ENCODE peak calls at places on chromosomes 7 and 10, in four cellular contexts. One of them, this sample, is unnamed.

GRCh38 chr10:75417522-75417927 is 13.9 kb upstream of the LRMDA start:
- DNase-seq in lower lobe of right lung: no peak
- DNase-seq in left lung: no peak
- DNase-seq in upper lobe of left lung: no peak
- DNase-seq in this sample: no peak

GRCh38 chr7:134013249-134013648 is 113.9 kb upstream of the LRGUK start:
- DNase-seq in lower lobe of right lung: no peak
- DNase-seq in left lung: no peak
- DNase-seq in upper lobe of left lung: no peak
- DNase-seq in this sample: no peak

GRCh38 chr10:122062831-122063674 is 74.1 kb downstream of the TACC2 start:
- DNase-seq in lower lobe of right lung: peak
- DNase-seq in left lung: no peak
- DNase-seq in upper lobe of left lung: peak
- DNase-seq in this sample: no peak

GRCh38 chr7:108030536-108030935 is 27.6 kb upstream of the LAMB1 start:
- DNase-seq in lower lobe of right lung: no peak
- DNase-seq in left lung: no peak
- DNase-seq in upper lobe of left lung: no peak
- DNase-seq in this sample: no peak

GRCh38 chr10:47164800-47165128 is 135.2 kb upstream of the GDF10 start:
- DNase-seq in lower lobe of right lung: no peak
- DNase-seq in left lung: no peak
- DNase-seq in upper lobe of left lung: no peak
- DNase-seq in this sample: no peak

GRCh38 chr7:92790987-92791386 is 45.4 kb downstream of the CDK6 start:
- DNase-seq in lower lobe of right lung: no peak
- DNase-seq in left lung: no peak
- DNase-seq in upper lobe of left lung: no peak
- DNase-seq in this sample: no peak

GRCh38 chr7:134084488-134085144 is 42.5 kb upstream of the LRGUK start:
- DNase-seq in lower lobe of right lung: no peak
- DNase-seq in left lung: no peak
- DNase-seq in upper lobe of left lung: no peak
- DNase-seq in this sample: no peak

GRCh38 chr7:92961966-92962365 is 125.6 kb upstream of the CDK6 start:
- DNase-seq in lower lobe of right lung: no peak
- DNase-seq in left lung: no peak
- DNase-seq in upper lobe of left lung: no peak
- DNase-seq in this sample: no peak

GRCh38 chr10:70799124-70799523 is 13.9 kb upstream of the TBATA start:
- DNase-seq in lower lobe of right lung: no peak
- DNase-seq in left lung: no peak
- DNase-seq in upper lobe of left lung: no peak
- DNase-seq in this sample: no peak

GRCh38 chr7:105652359-105652993 is 71.2 kb upstream of the EFCAB10 start:
- DNase-seq in lower lobe of right lung: peak
- DNase-seq in left lung: peak
- DNase-seq in upper lobe of left lung: no peak
- DNase-seq in this sample: no peak

GRCh38 chr10:31650010-31650409 is 278.6 kb downstream of the ARHGAP12 start:
- DNase-seq in lower lobe of right lung: no peak
- DNase-seq in left lung: no peak
- DNase-seq in upper lobe of left lung: no peak
- DNase-seq in this sample: no peak

GRCh38 chr10:30056281-30056680 is 3.1 kb downstream of the JCAD start:
- DNase-seq in lower lobe of right lung: no peak
- DNase-seq in left lung: no peak
- DNase-seq in upper lobe of left lung: no peak
- DNase-seq in this sample: no peak

GRCh38 chr10:30058111-30058510 is 1.3 kb downstream of the JCAD start:
- DNase-seq in lower lobe of right lung: no peak
- DNase-seq in left lung: no peak
- DNase-seq in upper lobe of left lung: peak
- DNase-seq in this sample: no peak

GRCh38 chr10:30055094-30055701 is 4.2 kb downstream of the JCAD start:
- DNase-seq in lower lobe of right lung: no peak
- DNase-seq in left lung: no peak
- DNase-seq in upper lobe of left lung: no peak
- DNase-seq in this sample: no peak

GRCh38 chr10:30057421-30057841 is 2.0 kb downstream of the JCAD start:
- DNase-seq in lower lobe of right lung: no peak
- DNase-seq in left lung: no peak
- DNase-seq in upper lobe of left lung: no peak
- DNase-seq in this sample: no peak

GRCh38 chr10:30056767-30057355 is 2.5 kb downstream of the JCAD start:
- DNase-seq in lower lobe of right lung: no peak
- DNase-seq in left lung: no peak
- DNase-seq in upper lobe of left lung: no peak
- DNase-seq in this sample: no peak
- H3K4me3 ChIP-seq in lower lobe of right lung: peak
- H3K4me3 ChIP-seq in left lung: peak
- H3K4me3 ChIP-seq in upper lobe of left lung: no peak
- H3K4me3 ChIP-seq in this sample: no peak

GRCh38 chr7:90951229-90951628 is 313.0 kb upstream of the FZD1 start:
- DNase-seq in lower lobe of right lung: no peak
- DNase-seq in left lung: no peak
- DNase-seq in upper lobe of left lung: no peak
- DNase-seq in this sample: no peak

GRCh38 chr7:90955641-90956207 is 308.5 kb upstream of the FZD1 start:
- DNase-seq in lower lobe of right lung: no peak
- DNase-seq in left lung: no peak
- DNase-seq in upper lobe of left lung: no peak
- DNase-seq in this sample: no peak

GRCh38 chr7:90948085-90948484 is 316.1 kb upstream of the FZD1 start:
- DNase-seq in lower lobe of right lung: no peak
- DNase-seq in left lung: no peak
- DNase-seq in upper lobe of left lung: no peak
- DNase-seq in this sample: no peak

GRCh38 chr7:90952649-90952991 is 311.6 kb upstream of the FZD1 start:
- DNase-seq in lower lobe of right lung: no peak
- DNase-seq in left lung: no peak
- DNase-seq in upper lobe of left lung: no peak
- DNase-seq in this sample: no peak

DNA sequence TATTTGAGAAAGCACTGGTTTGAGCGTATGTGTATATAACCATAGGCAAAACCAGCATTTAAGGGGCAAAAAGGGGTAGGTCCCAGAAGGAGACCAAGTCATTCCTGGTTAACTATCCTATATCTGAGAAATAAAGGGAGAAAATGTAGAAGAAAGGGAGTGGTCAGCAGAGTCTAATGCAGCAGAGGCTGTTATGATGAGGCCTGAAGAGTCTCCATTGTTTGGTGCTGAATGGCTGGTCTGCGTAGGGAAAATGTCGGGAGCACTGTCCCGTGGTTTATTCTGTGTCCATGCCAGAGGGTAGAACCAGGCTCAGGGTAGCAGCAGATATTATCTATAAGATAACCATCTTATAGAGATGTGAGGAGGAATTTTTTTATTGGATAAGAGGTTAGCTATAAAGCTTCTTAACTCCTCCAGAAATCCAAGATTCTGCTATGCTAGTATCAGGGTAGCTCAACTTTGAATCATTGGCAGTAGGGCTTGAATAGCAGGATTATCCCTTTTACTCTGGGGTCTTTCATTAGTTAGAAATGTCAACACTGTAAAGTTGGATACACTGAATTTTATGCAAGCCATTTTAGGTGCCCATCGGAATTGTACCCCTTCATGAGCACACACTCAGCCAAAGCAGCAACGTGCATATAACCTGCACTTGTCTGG is 312.1 kb upstream of the FZD1 start:
- DNase-seq in lower lobe of right lung: no peak
- DNase-seq in left lung: no peak
- DNase-seq in upper lobe of left lung: no peak
- DNase-seq in this sample: no peak
- H3K27ac ChIP-seq in lower lobe of right lung: no peak
- H3K27ac ChIP-seq in left lung: no peak
- H3K27ac ChIP-seq in upper lobe of left lung: no peak
- H3K27ac ChIP-seq in this sample: no peak

DNA sequence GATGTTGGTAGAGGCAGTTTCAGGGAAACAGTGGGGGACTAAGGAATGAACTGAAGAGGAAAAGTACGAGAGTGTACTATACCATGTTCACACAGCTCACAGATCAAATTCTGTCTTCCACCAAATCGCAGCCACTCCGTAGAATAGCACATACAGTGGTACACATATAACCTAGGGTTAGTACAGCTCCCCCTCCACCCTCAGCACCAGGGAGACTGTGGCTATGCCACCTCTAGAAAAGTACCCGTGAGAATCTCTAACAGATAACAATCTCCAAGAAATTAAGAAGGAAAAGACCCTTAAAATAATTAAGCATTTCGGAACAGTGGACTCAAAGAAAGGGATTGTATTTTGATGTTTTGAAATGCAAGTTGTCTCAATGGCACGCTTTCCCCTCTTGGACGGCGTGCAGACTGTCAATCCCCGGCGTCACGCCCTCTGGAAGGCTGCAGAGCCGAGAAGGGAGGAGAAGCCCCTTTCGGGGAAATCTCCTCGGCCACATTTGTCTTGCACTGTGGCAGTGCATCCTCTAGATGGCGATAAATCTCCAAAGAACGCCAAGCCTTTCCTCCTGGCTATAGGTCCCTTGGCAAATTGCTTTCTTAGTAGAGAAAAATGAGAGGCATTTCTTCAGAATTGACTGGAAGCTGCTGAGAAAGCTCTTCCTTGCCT is 345.0 kb downstream of the REEP3 start:
- DNase-seq in lower lobe of right lung: no peak
- DNase-seq in left lung: no peak
- DNase-seq in upper lobe of left lung: no peak
- DNase-seq in this sample: no peak
- H3K4me3 ChIP-seq in lower lobe of right lung: no peak
- H3K4me3 ChIP-seq in left lung: no peak
- H3K4me3 ChIP-seq in upper lobe of left lung: no peak
- H3K4me3 ChIP-seq in this sample: no peak

DNA sequence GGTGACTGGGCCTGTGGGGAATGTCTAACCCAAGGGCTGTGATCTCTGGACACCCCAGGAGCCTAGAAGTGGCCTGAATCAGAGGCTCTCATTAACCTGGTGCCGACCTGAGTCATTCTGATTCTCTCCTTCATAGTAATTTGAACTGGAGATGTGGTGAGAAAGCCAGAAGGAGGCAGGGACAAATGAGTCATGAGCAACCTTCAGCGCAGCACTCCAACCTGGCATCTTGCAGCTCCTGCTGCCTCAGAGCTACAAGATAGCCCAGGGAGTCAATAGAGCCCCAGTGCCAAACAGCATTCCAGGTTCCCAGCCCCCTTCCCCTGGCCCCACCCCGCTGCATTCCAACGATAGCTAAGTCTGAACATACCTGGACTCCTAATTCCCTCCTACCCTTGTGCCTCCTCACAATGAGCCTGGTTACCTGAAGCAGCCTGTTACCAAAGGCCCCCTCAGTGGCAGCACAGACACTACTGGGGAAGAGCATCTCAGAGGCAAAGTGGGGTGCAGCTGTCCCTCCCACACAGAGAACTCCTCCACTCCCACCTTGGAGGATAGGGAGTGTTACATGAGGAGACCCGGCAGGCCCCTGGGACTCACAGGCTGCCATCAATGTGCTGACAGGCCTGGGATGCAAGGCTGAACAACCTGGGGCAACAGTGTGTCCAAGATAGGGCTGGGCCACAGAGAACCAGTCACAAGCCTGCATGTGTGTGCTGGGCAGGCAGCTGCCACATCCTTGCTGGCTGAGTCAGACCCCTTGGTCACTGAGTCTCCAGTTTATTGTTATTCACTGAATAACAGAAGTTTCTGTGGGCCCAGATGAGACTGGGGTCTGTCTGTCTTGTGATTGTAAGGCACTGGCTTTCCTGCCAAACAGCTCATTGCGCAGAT is 76.8 kb upstream of the LEP start:
- DNase-seq in lower lobe of right lung: no peak
- DNase-seq in left lung: peak
- DNase-seq in upper lobe of left lung: no peak
- DNase-seq in this sample: no peak
- H3K27ac ChIP-seq in lower lobe of right lung: no peak
- H3K27ac ChIP-seq in left lung: no peak
- H3K27ac ChIP-seq in upper lobe of left lung: no peak
- H3K27ac ChIP-seq in this sample: no peak